ENCODE peak calls at places on chromosomes 1 and 21, in four cellular contexts. J is SK-N-SH, Z is GM12878, U is K562. B is an unnamed sample. For H3K4me1, the result is how much of the 10 kb centered on the place peaks cover.

GRCh38 chr1:95309031-95309459 is 75.0 kb downstream of the RWDD3 start:
- DNase-seq in J (peak), Z (no peak), U (peak), B (peak)

GRCh38 chr1:184189361-184189760 is 137.8 kb downstream of the TSEN15 start:
- DNase-seq in J (peak), Z (no peak), U (no peak), B (no peak)

GRCh38 chr1:86753700-86754099 is 49.3 kb downstream of the SH3GLB1 start:
- DNase-seq in J (peak), Z (no peak), U (no peak), B (peak)

GRCh38 chr1:207971511-207972224 is 60.7 kb upstream of the CD34 start:
- DNase-seq in J (no peak), Z (no peak), U (no peak), B (no peak)

GRCh38 chr1:46547481-46548383 is 3.7 kb downstream of the KNCN start:
- DNase-seq in J (peak), Z (no peak), U (peak), B (peak)

GRCh38 chr1:66288048-66288447 is 245.9 kb upstream of the SGIP1 start:
- DNase-seq in J (no peak), Z (no peak), U (no peak), B (no peak)

GRCh38 chr1:10253755-10254154 is 43.4 kb downstream of the KIF1B start:
- DNase-seq in J (peak), Z (no peak), U (no peak), B (peak)

GRCh38 chr1:17102232-17102631 is 17.0 kb downstream of the PADI2 start:
- DNase-seq in J (no peak), Z (no peak), U (no peak), B (no peak)

GRCh38 chr1:53754484-53755312 is 15.7 kb upstream of the GLIS1 start:
- DNase-seq in J (peak), Z (no peak), U (peak), B (peak)

GRCh38 chr1:151098126-151098525 is 27.6 kb downstream of the GABPB2 start:
- DNase-seq in J (no peak), Z (no peak), U (no peak), B (no peak)

GRCh38 chr1:211788626-211789025 is 41.9 kb downstream of the LPGAT1 start:
- DNase-seq in J (no peak), Z (no peak), U (no peak), B (peak)

GRCh38 chr1:53165408-53165961 is 23.0 kb upstream of the SLC1A7 start:
- DNase-seq in J (no peak), Z (no peak), U (no peak), B (no peak)

GRCh38 chr21:16037386-16037785 is 307.6 kb downstream of the USP25 start:
- DNase-seq in J (no peak), Z (no peak), U (no peak), B (no peak)

GRCh38 chr1:170586942-170587593 is 55.1 kb downstream of the GORAB start:
- DNase-seq in J (no peak), Z (no peak), U (no peak), B (peak)

GRCh38 chr21:36082140-36082742 is 12.4 kb downstream of the CBR1 start:
- DNase-seq in J (no peak), Z (no peak), U (no peak), B (peak)

GRCh38 chr1:32221581-32221979 is 573 bp downstream of the TMEM234 start:
- DNase-seq in J (no peak), Z (no peak), U (no peak), B (no peak)

GRCh38 chr1:220684890-220685289 is 5.3 kb upstream of the C1orf115 start:
- DNase-seq in J (no peak), Z (no peak), U (no peak), B (no peak)

GRCh38 chr1:70234733-70235132 is 13.6 kb downstream of the SRSF11 start:
- DNase-seq in J (no peak), Z (no peak), U (no peak), B (no peak)

GRCh38 chr1:207268753-207269511 is 52.5 kb upstream of the CD55 start:
- DNase-seq in J (no peak), Z (no peak), U (no peak), B (no peak)

GRCh38 chr1:211632808-211633522 is 42.5 kb downstream of the NEK2 start:
- DNase-seq in J (no peak), Z (no peak), U (no peak), B (peak)

GRCh38 chr21:43603641-43604504 is 55.4 kb downstream of the HSF2BP start:
- DNase-seq in J (peak), Z (no peak), U (no peak), B (peak)

GRCh38 chr21:37415938-37416337 is 49.4 kb downstream of the DYRK1A start:
- DNase-seq in J (no peak), Z (no peak), U (no peak), B (no peak)

GRCh38 chr21:37421306-37421705 is 54.7 kb downstream of the DYRK1A start:
- DNase-seq in J (no peak), Z (no peak), U (no peak), B (no peak)

GRCh38 chr21:37416914-37417313 is 50.3 kb downstream of the DYRK1A start:
- DNase-seq in J (no peak), Z (no peak), U (no peak), B (no peak)

GRCh38 chr21:37422382-37422781 is 55.8 kb downstream of the DYRK1A start:
- DNase-seq in J (no peak), Z (no peak), U (no peak), B (no peak)

DNA sequence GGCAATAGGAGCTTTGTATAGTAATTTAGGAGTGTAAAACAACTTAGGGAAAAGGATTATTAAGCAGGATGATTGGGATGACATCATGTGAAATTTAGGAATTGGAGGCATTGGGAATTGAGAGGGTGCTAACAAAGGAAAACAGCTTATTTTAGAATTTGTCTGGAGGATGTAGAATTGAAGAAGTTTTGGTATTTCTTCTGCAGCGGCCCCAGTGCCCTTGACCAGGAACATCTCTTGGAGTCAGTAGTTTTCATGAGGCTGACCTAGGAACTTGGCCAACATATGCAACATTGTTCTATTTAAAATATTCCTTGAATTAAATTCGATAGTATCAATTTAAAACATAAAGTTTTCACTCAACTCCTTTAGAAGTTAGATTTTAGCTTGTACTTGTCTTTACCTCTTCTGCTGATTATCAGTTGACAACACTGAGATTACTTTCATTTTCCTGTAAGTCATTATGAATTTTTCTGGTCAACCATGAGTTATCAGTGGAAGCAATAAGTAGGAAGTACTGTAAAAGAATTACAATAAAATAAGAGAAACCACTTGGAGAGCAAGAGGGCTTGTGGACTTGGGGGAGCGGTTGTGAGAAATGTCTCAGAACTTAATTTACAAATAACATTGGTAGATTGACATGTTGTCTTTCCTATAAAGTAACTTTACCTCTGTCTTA is 52.8 kb downstream of the DYRK1A start:
- DNase-seq in J (no peak), Z (no peak), U (no peak), B (no peak)
- H3K4me1 ChIP-seq in J (under half), Z (under half), U (under half), B (under half)

DNA sequence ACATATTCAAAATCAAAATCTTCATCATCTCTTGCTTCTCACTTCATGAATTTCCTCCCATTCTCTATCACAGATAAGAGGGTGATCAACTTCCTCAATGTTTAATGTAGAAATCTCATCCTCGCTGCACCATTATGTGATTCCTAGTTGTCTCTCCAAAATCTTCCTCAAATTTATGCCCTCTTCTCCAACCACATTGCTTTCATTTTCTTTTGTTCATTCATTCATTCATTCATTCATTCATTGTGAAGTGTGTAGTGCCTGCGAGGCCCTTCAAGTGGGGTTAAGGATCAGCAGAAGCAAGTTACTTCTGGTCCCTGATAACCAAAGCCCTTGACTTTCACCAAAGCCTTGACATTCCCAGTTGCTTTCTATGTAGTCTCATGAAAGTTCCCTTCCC is 33.5 kb upstream of the HIVEP3 start:
- DNase-seq in J (no peak), Z (no peak), U (no peak), B (no peak)
- H3K9ac ChIP-seq in J (no peak), Z (no peak), U (no peak), B (no peak)

DNA sequence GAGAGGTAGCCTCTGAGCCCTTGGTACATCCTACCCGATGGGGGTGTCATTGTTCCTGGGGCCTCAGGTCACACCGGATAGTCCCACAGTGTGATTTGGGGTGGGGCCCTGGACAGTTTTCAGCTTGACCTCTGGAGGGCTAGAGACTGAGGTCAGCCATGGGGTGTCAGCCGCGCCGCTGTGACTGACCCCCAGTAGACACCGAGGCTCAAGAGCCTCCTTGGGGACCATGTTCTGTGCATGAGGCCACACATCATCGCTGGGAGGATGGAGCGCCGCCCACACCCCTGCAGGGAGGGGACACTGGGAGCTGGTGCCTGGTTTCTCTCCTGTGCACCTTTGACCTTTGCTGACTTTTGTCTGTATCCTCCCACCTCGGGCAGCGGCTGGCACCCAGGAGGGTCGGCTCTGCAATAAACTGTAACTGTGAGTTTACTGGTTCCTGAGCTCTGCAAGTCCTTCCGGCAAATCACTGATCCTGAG is 22.6 kb downstream of the ITGB2 start:
- DNase-seq in J (no peak), Z (no peak), U (no peak), B (no peak)
- TF ChIP-seq RCOR1 in J (no peak), Z (no peak), U (no peak), B (no peak)

GRCh38 chr1:85553416-85553815 is 27.1 kb upstream of the CCN1 start:
- DNase-seq in J (no peak), Z (no peak), U (no peak), B (peak)

GRCh38 chr1:85550784-85551516 is 29.6 kb upstream of the CCN1 start:
- DNase-seq in J (no peak), Z (no peak), U (no peak), B (peak)

GRCh38 chr1:85553936-85554335 is 26.6 kb upstream of the CCN1 start:
- DNase-seq in J (no peak), Z (no peak), U (no peak), B (no peak)

GRCh38 chr1:85555867-85556577 is 24.5 kb upstream of the CCN1 start:
- DNase-seq in J (no peak), Z (no peak), U (no peak), B (no peak)

GRCh38 chr1:85554630-85555327 is 25.8 kb upstream of the CCN1 start:
- DNase-seq in J (no peak), Z (no peak), U (no peak), B (peak)
- H3K4me1 ChIP-seq in J (under half), Z (under half), U (under half), B (under half)

DNA sequence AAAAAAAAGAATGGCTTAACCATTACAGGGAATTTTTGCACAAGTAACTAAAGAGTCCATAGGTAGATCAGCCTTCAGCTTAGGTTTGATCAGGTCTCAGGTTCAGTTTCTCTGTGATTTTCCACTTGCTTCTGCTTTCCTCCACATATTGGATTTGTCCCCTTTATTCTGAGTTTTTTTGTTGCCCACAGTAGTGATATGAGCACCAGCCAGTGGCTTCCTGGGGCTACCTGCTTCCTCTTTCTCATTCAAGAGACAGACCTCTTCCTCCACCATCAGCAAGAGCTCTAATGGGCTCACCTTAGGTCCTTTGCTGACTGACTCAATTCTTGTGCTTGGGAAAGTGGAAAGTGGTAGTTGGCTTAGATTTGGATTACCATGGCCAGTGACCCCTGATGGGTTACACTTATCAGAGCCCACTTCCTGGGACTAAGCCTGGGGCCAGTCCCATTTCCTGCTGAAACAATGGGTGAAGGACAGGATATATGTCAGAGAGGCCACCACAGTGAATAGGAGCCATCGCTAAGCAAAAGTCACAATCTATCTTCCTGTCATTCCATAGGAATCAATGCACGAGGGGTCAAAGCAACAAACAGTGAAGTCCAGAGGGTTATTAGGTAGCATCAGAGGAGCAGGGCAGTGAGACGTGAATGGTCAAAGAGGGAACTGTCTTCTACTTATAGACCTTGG is 12.8 kb upstream of the PLA2G2E start:
- DNase-seq in J (no peak), Z (no peak), U (no peak), B (no peak)
- H3K9ac ChIP-seq in J (no peak), Z (no peak), U (no peak), B (no peak)

DNA sequence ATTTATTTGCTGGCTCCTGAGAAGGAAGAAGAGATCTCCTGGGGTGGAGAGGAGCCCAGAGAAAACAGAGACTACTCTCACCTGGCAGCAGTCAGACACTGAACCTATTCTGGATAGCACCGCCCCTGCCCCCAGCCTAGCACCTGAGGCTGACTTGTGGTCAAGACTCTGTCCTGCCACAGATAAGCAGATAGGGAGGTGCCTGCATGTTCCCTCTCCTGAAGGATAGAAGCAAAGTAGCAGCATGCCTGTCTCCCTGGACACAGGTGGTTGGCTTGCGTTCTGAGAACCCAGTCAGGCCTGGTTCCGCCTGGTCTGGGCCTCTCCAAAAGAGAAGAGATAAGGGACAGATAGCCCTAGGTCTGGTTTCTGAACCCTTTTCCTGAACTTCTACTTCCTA is 1.3 kb upstream of the EFNA3 start:
- DNase-seq in J (no peak), Z (no peak), U (peak), B (no peak)
- TF ChIP-seq RCOR1 in J (no peak), Z (no peak), U (no peak), B (no peak)

DNA sequence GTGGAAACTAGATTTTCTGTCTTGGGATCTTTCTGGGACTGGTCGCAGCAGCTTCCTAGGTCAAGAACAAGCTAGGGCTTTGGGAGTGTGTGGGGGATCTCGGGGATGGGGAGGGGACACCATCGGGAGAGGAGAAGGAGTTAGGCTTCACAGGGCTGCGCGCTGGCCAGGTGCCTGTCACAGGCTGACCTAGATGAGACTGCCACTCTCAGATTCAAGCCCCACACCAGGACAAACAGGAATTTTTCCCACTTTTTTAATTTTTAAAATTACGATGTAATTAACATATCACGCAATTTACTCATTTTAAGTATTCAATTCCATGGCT is 180.6 kb downstream of the CAMTA1 start:
- DNase-seq in J (no peak), Z (no peak), U (no peak), B (no peak)
- H3K4me1 ChIP-seq in J (under half), Z (under half), U (under half), B (under half)

GRCh38 chr21:45852886-45853400 is 128.6 kb upstream of the COL6A1 start:
- DNase-seq in J (no peak), Z (no peak), U (no peak), B (no peak)
- H3K9ac ChIP-seq in J (no peak), Z (no peak), U (no peak), B (no peak)

B was measured in IMR-90.